ENCODE peak calls at places on chromosomes 12 and 14, in four cellular contexts. One of them, this sample, is unnamed.

GRCh38 chr12:131369094-131369845 is 341.6 kb upstream of the SFSWAP start:
- DNase-seq in GM23248: no peak
- DNase-seq in tibial artery: peak; percentile 20
- DNase-seq in fibroblast of lung: no peak
- DNase-seq in this sample: no peak

GRCh38 chr14:101352567-101352966 is 208.7 kb upstream of the DIO3 start:
- DNase-seq in GM23248: no peak
- DNase-seq in tibial artery: peak; percentile 34
- DNase-seq in fibroblast of lung: no peak
- DNase-seq in this sample: no peak

GRCh38 chr14:105151838-105152793 is 16.5 kb downstream of the JAG2 start:
- DNase-seq in GM23248: no peak
- DNase-seq in tibial artery: no peak
- DNase-seq in fibroblast of lung: no peak
- DNase-seq in this sample: peak; percentile 73

GRCh38 chr12:94714378-94714777 is 64.0 kb upstream of the TMCC3 start:
- DNase-seq in GM23248: peak; percentile 60
- DNase-seq in tibial artery: no peak
- DNase-seq in fibroblast of lung: peak; percentile 58
- DNase-seq in this sample: peak; percentile 78

GRCh38 chr12:105205322-105206048 is 30.5 kb downstream of the APPL2 start:
- DNase-seq in GM23248: no peak
- DNase-seq in tibial artery: no peak
- DNase-seq in fibroblast of lung: no peak
- DNase-seq in this sample: no peak

GRCh38 chr12:11812558-11813421 is 163.3 kb downstream of the ETV6 start:
- DNase-seq in GM23248: peak; percentile 52
- DNase-seq in tibial artery: no peak
- DNase-seq in fibroblast of lung: no peak
- DNase-seq in this sample: peak; percentile 34

GRCh38 chr14:54105898-54106297 is 149.3 kb upstream of the BMP4 start:
- DNase-seq in GM23248: no peak
- DNase-seq in tibial artery: no peak
- DNase-seq in fibroblast of lung: no peak
- DNase-seq in this sample: no peak

GRCh38 chr12:109764776-109765492 is 51.3 kb downstream of the FAM222A start:
- DNase-seq in GM23248: no peak
- DNase-seq in tibial artery: peak; percentile 44
- DNase-seq in fibroblast of lung: no peak
- DNase-seq in this sample: peak; percentile 33

GRCh38 chr14:103547941-103548462 is 14.5 kb downstream of the BAG5 start:
- DNase-seq in GM23248: no peak
- DNase-seq in tibial artery: peak; percentile 50
- DNase-seq in fibroblast of lung: no peak
- DNase-seq in this sample: peak; percentile 14

GRCh38 chr12:121524196-121524930 is 56.5 kb downstream of the KDM2B start:
- DNase-seq in GM23248: no peak
- DNase-seq in tibial artery: no peak
- DNase-seq in fibroblast of lung: no peak
- DNase-seq in this sample: no peak

GRCh38 chr12:109757671-109758265 is 44.1 kb downstream of the FAM222A start:
- DNase-seq in GM23248: no peak
- DNase-seq in tibial artery: peak; percentile 17
- DNase-seq in fibroblast of lung: no peak
- DNase-seq in this sample: peak; percentile 18

GRCh38 chr12:105574056-105574715 is 243.7 kb downstream of the C12orf75 start:
- DNase-seq in GM23248: no peak
- DNase-seq in tibial artery: no peak
- DNase-seq in fibroblast of lung: no peak
- DNase-seq in this sample: no peak

GRCh38 chr12:41531147-41531829 is 343.2 kb downstream of the PDZRN4 start:
- DNase-seq in GM23248: no peak
- DNase-seq in tibial artery: peak; percentile 79
- DNase-seq in fibroblast of lung: peak; percentile 32
- DNase-seq in this sample: peak; percentile 83

GRCh38 chr12:48572326-48572725 is 2.5 kb upstream of the LALBA start:
- DNase-seq in GM23248: no peak
- DNase-seq in tibial artery: no peak
- DNase-seq in fibroblast of lung: no peak
- DNase-seq in this sample: no peak

GRCh38 chr12:38895446-38895845 is 9.9 kb downstream of the CPNE8 start:
- DNase-seq in GM23248: no peak
- DNase-seq in tibial artery: no peak
- DNase-seq in fibroblast of lung: no peak
- DNase-seq in this sample: no peak

GRCh38 chr12:81843599-81843998 is 84.4 kb upstream of the PPFIA2 start:
- DNase-seq in GM23248: no peak
- DNase-seq in tibial artery: no peak
- DNase-seq in fibroblast of lung: no peak
- DNase-seq in this sample: no peak

GRCh38 chr12:68824131-68824530 is 16.2 kb downstream of the MDM2 start:
- DNase-seq in GM23248: no peak
- DNase-seq in tibial artery: no peak
- DNase-seq in fibroblast of lung: no peak
- DNase-seq in this sample: no peak
- H3K27ac ChIP-seq in GM23248: peak overlapping the region; percentile 7
- H3K27ac ChIP-seq in tibial artery: no peak overlapping the region
- H3K27ac ChIP-seq in fibroblast of lung: no peak overlapping the region
- H3K27ac ChIP-seq in this sample: no peak overlapping the region

DNA sequence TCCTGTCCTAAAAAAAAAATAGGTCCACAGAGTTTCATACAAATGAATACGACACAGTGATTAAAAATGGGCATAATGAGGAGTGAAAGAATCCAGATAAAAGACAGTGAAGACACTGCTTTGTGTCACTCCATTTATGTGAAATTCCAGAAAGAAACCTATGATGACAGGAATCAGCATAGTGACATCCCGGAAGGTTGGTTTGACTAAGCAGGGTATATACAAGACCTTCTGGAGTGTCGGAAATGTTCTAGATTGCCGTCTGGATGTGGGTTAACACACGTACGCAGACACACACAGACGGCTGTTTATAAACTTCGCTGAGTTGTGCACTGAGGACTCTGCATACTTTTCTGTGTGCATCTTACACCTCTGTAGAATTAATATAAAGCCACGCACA is 13.2 kb upstream of the CACNA2D4 start:
- DNase-seq in GM23248: no peak
- DNase-seq in tibial artery: no peak
- DNase-seq in fibroblast of lung: no peak
- DNase-seq in this sample: no peak
- H3K4me1 ChIP-seq in GM23248: peaks cover 6% of the 10 kb centered on the region
- H3K4me1 ChIP-seq in tibial artery: peaks cover 56% of the 10 kb centered on the region
- H3K4me1 ChIP-seq in fibroblast of lung: peaks cover 5% of the 10 kb centered on the region
- H3K4me1 ChIP-seq in this sample: peaks cover 48% of the 10 kb centered on the region

GRCh38 chr12:65277994-65278575 is 398 bp upstream of the MSRB3 start:
- DNase-seq in GM23248: no peak
- DNase-seq in tibial artery: no peak
- DNase-seq in fibroblast of lung: no peak
- DNase-seq in this sample: no peak
- H3K4me3 ChIP-seq in GM23248: peak overlapping the region; percentile 87
- H3K4me3 ChIP-seq in tibial artery: peak overlapping the region; percentile 86
- H3K4me3 ChIP-seq in fibroblast of lung: peak overlapping the region; percentile 48
- H3K4me3 ChIP-seq in this sample: peak overlapping the region; percentile 90

GRCh38 chr14:67619446-67620216 is at the start of gene ARG2:
- DNase-seq in GM23248: peak; percentile 99
- DNase-seq in tibial artery: peak; percentile 99
- DNase-seq in fibroblast of lung: peak; percentile 91
- DNase-seq in this sample: peak; percentile 97

GRCh38 chr14:67622675-67623074 is 3.0 kb downstream of the ARG2 start:
- DNase-seq in GM23248: peak; percentile 91
- DNase-seq in tibial artery: peak; percentile 69
- DNase-seq in fibroblast of lung: peak; percentile 73
- DNase-seq in this sample: no peak

GRCh38 chr14:67627519-67627918 is 7.8 kb downstream of the ARG2 start:
- DNase-seq in GM23248: no peak
- DNase-seq in tibial artery: no peak
- DNase-seq in fibroblast of lung: no peak
- DNase-seq in this sample: no peak

GRCh38 chr14:67620217-67620789 is 583 bp downstream of the ARG2 start:
- DNase-seq in GM23248: peak; percentile 48
- DNase-seq in tibial artery: no peak
- DNase-seq in fibroblast of lung: no peak
- DNase-seq in this sample: no peak

GRCh38 chr14:67623114-67623513 is 3.4 kb downstream of the ARG2 start:
- DNase-seq in GM23248: peak; percentile 57
- DNase-seq in tibial artery: no peak
- DNase-seq in fibroblast of lung: peak; percentile 57
- DNase-seq in this sample: no peak
- H3K27ac ChIP-seq in GM23248: peak overlapping the region; percentile 83
- H3K27ac ChIP-seq in tibial artery: peak overlapping the region; percentile 58
- H3K27ac ChIP-seq in fibroblast of lung: peak overlapping the region; percentile 53
- H3K27ac ChIP-seq in this sample: peak overlapping the region; percentile 81

GRCh38 chr14:90808759-90809529 is 7.3 kb downstream of the TTC7B start:
- DNase-seq in GM23248: peak; percentile 39
- DNase-seq in tibial artery: no peak
- DNase-seq in fibroblast of lung: no peak
- DNase-seq in this sample: peak; percentile 28
- H3K4me1 ChIP-seq in GM23248: peaks cover 8% of the 10 kb centered on the region
- H3K4me1 ChIP-seq in tibial artery: peaks cover 10% of the 10 kb centered on the region
- H3K4me1 ChIP-seq in fibroblast of lung: no peaks in the 10 kb centered on the region
- H3K4me1 ChIP-seq in this sample: peaks cover 60% of the 10 kb centered on the region

GRCh38 chr12:133202493-133203343 is 21.4 kb downstream of the ZNF268 start:
- DNase-seq in GM23248: peak; percentile 20
- DNase-seq in tibial artery: no peak
- DNase-seq in fibroblast of lung: peak; percentile 28
- DNase-seq in this sample: no peak
- H3K4me3 ChIP-seq in GM23248: peak overlapping the region; percentile 24
- H3K4me3 ChIP-seq in tibial artery: no peak overlapping the region
- H3K4me3 ChIP-seq in fibroblast of lung: no peak overlapping the region
- H3K4me3 ChIP-seq in this sample: no peak overlapping the region

GRCh38 chr12:53215497-53215896 is 8.4 kb upstream of the ITGB7 start:
- DNase-seq in GM23248: no peak
- DNase-seq in tibial artery: peak; percentile 61
- DNase-seq in fibroblast of lung: no peak
- DNase-seq in this sample: no peak
- H3K27ac ChIP-seq in GM23248: no peak overlapping the region
- H3K27ac ChIP-seq in tibial artery: peak overlapping the region; percentile 11
- H3K27ac ChIP-seq in fibroblast of lung: no peak overlapping the region
- H3K27ac ChIP-seq in this sample: peak overlapping the region; percentile 30

GRCh38 chr12:52189376-52190174 is 2.2 kb downstream of the KRT80 start:
- DNase-seq in GM23248: peak; percentile 60
- DNase-seq in tibial artery: no peak
- DNase-seq in fibroblast of lung: no peak
- DNase-seq in this sample: no peak

GRCh38 chr12:52187206-52187605 is 4.6 kb downstream of the KRT80 start:
- DNase-seq in GM23248: no peak
- DNase-seq in tibial artery: no peak
- DNase-seq in fibroblast of lung: no peak
- DNase-seq in this sample: no peak

GRCh38 chr12:52188658-52189057 is 3.2 kb downstream of the KRT80 start:
- DNase-seq in GM23248: no peak
- DNase-seq in tibial artery: no peak
- DNase-seq in fibroblast of lung: no peak
- DNase-seq in this sample: no peak

GRCh38 chr12:52186135-52186840 is 5.5 kb downstream of the KRT80 start:
- DNase-seq in GM23248: peak; percentile 87
- DNase-seq in tibial artery: no peak
- DNase-seq in fibroblast of lung: peak; percentile 73
- DNase-seq in this sample: no peak

GRCh38 chr12:52187640-52188039 is 4.2 kb downstream of the KRT80 start:
- DNase-seq in GM23248: no peak
- DNase-seq in tibial artery: no peak
- DNase-seq in fibroblast of lung: no peak
- DNase-seq in this sample: no peak
- H3K4me1 ChIP-seq in GM23248: peaks cover 58% of the 10 kb centered on the region
- H3K4me1 ChIP-seq in tibial artery: peaks cover 88% of the 10 kb centered on the region
- H3K4me1 ChIP-seq in fibroblast of lung: peaks cover 71% of the 10 kb centered on the region
- H3K4me1 ChIP-seq in this sample: peaks cover 11% of the 10 kb centered on the region

GRCh38 chr12:117097159-117097558 is 2.1 kb downstream of the TESC start:
- DNase-seq in GM23248: no peak
- DNase-seq in tibial artery: no peak
- DNase-seq in fibroblast of lung: no peak
- DNase-seq in this sample: no peak

GRCh38 chr12:117100251-117100650 is 1.0 kb upstream of the TESC start:
- DNase-seq in GM23248: peak; percentile 57
- DNase-seq in tibial artery: no peak
- DNase-seq in fibroblast of lung: peak; percentile 7
- DNase-seq in this sample: no peak

GRCh38 chr12:117096643-117097042 is 2.6 kb downstream of the TESC start:
- DNase-seq in GM23248: no peak
- DNase-seq in tibial artery: no peak
- DNase-seq in fibroblast of lung: no peak
- DNase-seq in this sample: no peak

GRCh38 chr12:117098361-117099217 is 627 bp downstream of the TESC start:
- DNase-seq in GM23248: no peak
- DNase-seq in tibial artery: no peak
- DNase-seq in fibroblast of lung: no peak
- DNase-seq in this sample: no peak

GRCh38 chr12:117098071-117098360 is 1.2 kb downstream of the TESC start:
- DNase-seq in GM23248: no peak
- DNase-seq in tibial artery: no peak
- DNase-seq in fibroblast of lung: no peak
- DNase-seq in this sample: no peak
- H3K4me3 ChIP-seq in GM23248: no peak overlapping the region
- H3K4me3 ChIP-seq in tibial artery: peak overlapping the region; percentile 62
- H3K4me3 ChIP-seq in fibroblast of lung: no peak overlapping the region
- H3K4me3 ChIP-seq in this sample: peak overlapping the region; percentile 73

This sample was measured in psoas muscle.